ENCODE peak calls at places on chromosomes 6 and 20, in seven cellular contexts. Z is HCT116, W is PC-3, P is MM.1S, E is neural progenitor cell, C is GM23338, F is GM23248. U is an unnamed sample.

GRCh38 chr6:35765739-35766138 is 10.7 kb upstream of the CLPSL2 start:
- DNase-seq in Z (no peak), W (no peak), P (no peak), E (no peak), C (peak), F (no peak), U (no peak)

GRCh38 chr20:61890210-61890609 is 175.5 kb downstream of the TAF4 start:
- DNase-seq in Z (no peak), W (no peak), P (no peak), E (no peak), C (no peak), F (no peak), U (no peak)

GRCh38 chr20:64113444-64113775 is 6.0 kb upstream of the NPBWR2 start:
- DNase-seq in Z (no peak), W (no peak), P (no peak), E (no peak), C (no peak), F (no peak), U (no peak)

GRCh38 chr6:116201538-116201937 is 52.3 kb downstream of the TSPYL4 start:
- DNase-seq in Z (no peak), W (no peak), P (no peak), E (no peak), C (no peak), F (no peak), U (no peak)

GRCh38 chr6:102204336-102204735 is 810.8 kb downstream of the GRIK2 start:
- DNase-seq in Z (no peak), W (no peak), P (no peak), E (no peak), C (no peak), F (no peak), U (no peak)

GRCh38 chr20:45913105-45913504 is 1.1 kb upstream of the PLTP start:
- DNase-seq in Z (no peak), W (no peak), P (no peak), E (no peak), C (no peak), F (peak), U (no peak)

GRCh38 chr20:48607544-48607865 is 220.3 kb downstream of the PREX1 start:
- DNase-seq in Z (no peak), W (no peak), P (no peak), E (no peak), C (no peak), F (no peak), U (no peak)

GRCh38 chr20:52859156-52859887 is 112.8 kb upstream of the TSHZ2 start:
- DNase-seq in Z (no peak), W (peak), P (no peak), E (peak), C (peak), F (peak), U (no peak)

GRCh38 chr6:7468382-7469081 is 72.9 kb upstream of the DSP start:
- DNase-seq in Z (peak), W (peak), P (no peak), E (no peak), C (no peak), F (peak), U (peak)

GRCh38 chr6:1042583-1043457 is 269.1 kb upstream of the FOXQ1 start:
- DNase-seq in Z (no peak), W (no peak), P (no peak), E (no peak), C (no peak), F (no peak), U (no peak)

GRCh38 chr6:106114492-106114891 is 28.4 kb downstream of the PRDM1 start:
- DNase-seq in Z (no peak), W (no peak), P (no peak), E (no peak), C (no peak), F (no peak), U (no peak)

GRCh38 chr6:143746202-143747119 is 68.7 kb downstream of the PHACTR2 start:
- DNase-seq in Z (no peak), W (no peak), P (no peak), E (no peak), C (peak), F (no peak), U (no peak)

GRCh38 chr6:132763269-132763668 is 5.6 kb upstream of the VNN2 start:
- DNase-seq in Z (no peak), W (no peak), P (peak), E (no peak), C (peak), F (peak), U (no peak)

GRCh38 chr20:56468317-56469076 is at the start of gene RTF2:
- DNase-seq in Z (peak), W (peak), P (peak), E (peak), C (peak), F (peak), U (peak)

GRCh38 chr6:106103728-106104109 is 17.6 kb downstream of the PRDM1 start:
- DNase-seq in Z (no peak), W (peak), P (peak), E (no peak), C (no peak), F (no peak), U (no peak)

GRCh38 chr20:22572023-22572422 is 12.3 kb downstream of the FOXA2 start:
- DNase-seq in Z (no peak), W (no peak), P (no peak), E (no peak), C (no peak), F (no peak), U (no peak)

GRCh38 chr6:1984346-1984994 is 260.9 kb downstream of the GMDS start:
- DNase-seq in Z (no peak), W (no peak), P (no peak), E (no peak), C (no peak), F (no peak), U (no peak)

GRCh38 chr6:82419088-82419720 is 55.6 kb downstream of the TPBG start:
- DNase-seq in Z (no peak), W (no peak), P (peak), E (no peak), C (no peak), F (peak), U (no peak)

GRCh38 chr6:72321741-72322140 is 300.1 kb upstream of the KCNQ5 start:
- DNase-seq in Z (no peak), W (no peak), P (no peak), E (no peak), C (no peak), F (peak), U (no peak)

DNA sequence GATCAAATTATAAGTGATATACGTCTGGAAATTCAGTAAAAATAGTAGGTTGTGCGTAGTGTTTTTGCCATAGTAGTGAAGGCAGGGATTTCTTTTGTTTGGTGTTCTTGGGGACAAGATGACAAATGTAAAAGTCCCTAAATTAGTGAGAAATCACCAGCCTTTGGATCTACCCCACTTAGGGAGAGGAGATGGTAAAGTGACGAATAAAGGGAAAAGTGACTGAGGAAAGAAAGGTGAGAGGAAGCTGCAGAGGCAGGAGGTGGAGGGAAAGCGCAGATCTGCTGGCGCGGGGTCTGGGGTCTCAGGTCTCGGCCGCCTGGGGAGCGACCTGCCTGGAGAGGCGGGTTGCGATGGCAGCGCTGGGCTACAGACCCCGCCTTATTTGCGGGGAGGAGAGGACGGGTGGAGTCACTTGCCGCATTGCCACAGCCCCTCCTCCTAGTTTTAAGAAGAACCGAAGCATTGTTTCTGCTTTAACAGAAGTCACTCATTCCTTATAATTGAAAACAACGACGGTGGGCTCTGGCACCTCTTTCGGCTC is 3.4 kb upstream of the LIN28B start:
- DNase-seq in Z (no peak), W (no peak), P (no peak), E (peak), C (peak), F (no peak), U (peak)
- TF ChIP-seq EZH2 in Z (no peak), W (no peak), P (no peak), E (peak), C (no peak), F (no peak), U (peak)

DNA sequence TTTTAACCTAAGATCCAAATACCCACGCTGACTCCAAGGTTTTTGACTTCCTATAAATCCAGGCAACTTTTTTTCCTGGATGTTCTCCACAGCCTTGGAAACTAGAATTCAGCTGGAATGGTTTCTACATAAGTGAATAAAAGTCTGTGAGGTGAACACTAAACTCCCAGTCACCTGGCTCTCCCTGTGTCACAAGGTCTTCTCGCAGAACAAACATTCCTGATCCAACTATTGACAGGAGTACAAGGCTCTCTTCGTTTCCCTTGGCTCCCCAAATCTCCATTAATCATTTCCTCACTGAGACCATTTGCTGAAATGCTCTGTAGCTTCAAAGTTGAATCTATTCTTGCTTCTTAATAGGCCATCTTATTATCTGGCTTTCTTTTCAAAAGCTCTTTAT is 265.7 kb downstream of the ADGRG6 start:
- DNase-seq in Z (no peak), W (no peak), P (no peak), E (no peak), C (no peak), F (no peak), U (no peak)
- TF ChIP-seq EZH2phosphoT487 in Z (no peak), W (no peak), P (no peak), E (no peak), C (no peak), F (no peak), U (no peak)

DNA sequence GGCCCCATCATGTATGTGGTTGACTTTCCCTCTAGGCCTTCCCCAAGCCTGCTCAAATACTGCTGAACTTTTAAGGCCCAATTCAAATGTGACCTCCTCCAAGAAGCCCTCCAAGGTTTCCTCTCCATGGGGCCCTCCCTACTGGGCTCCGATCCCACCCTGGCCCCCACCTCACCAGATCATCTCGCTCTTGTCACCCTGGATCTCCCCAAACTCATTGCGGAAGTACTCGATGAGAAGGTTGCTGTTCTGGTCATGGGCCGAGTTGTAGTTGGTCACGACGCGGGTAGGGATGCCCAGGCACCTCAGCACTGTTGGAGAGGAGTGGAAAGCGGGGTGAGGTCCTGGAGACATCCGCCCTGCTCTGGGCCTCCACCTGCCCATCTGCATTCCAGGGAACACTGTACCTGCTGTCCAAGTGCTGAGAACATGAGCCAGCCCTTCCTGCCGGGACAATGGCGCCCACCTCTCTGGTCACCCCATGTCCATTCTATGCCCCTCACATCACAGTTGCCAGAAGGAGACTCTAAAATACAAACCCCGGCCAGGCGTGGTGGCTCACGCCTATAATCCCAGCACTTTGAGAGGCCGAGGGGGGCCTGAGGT is 23.1 kb downstream of the TGM2 start:
- DNase-seq in Z (no peak), W (no peak), P (no peak), E (no peak), C (no peak), F (no peak), U (no peak)
- TF ChIP-seq EZH2 in Z (no peak), W (no peak), P (no peak), E (no peak), C (no peak), F (no peak), U (no peak)

DNA sequence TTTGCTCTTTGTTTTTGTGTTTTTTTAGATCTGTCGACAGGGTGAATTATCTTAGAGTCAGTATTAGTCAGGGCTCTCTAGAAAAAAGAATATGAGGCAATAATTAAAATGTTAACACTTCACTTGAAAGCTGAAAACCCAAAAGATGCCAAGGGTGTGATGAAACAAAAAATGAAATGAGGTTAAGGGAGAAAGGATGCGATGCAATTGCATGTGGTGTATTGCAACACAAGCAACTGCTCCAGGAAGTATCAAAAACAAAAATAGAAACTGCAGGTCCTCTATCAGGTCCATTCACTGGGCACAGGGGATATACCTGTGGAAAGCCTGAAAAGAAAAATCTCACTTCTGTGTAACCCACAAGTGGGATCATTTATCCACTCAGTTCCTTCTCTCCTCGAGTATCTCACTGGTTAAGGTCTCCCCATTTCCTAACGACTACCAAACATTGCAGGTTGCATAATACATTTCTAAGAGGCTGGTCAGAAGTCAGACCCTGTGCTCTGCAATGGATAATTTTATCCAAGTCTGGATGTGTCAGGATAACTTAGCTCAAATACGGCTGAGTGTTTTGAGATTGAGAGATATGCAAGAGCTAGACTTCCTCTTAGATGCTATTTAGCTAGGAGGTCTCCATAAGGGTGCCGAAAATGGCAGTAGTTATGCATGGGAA is 257.7 kb upstream of the GJE1 start:
- DNase-seq in Z (no peak), W (no peak), P (no peak), E (no peak), C (no peak), F (peak), U (no peak)
- TF ChIP-seq EZH2phosphoT487 in Z (no peak), W (no peak), P (no peak), E (no peak), C (no peak), F (no peak), U (no peak)

GRCh38 chr6:33588894-33589293 is 8.8 kb upstream of the BAK1 start:
- DNase-seq in Z (no peak), W (no peak), P (no peak), E (no peak), C (no peak), F (no peak), U (no peak)
- TF ChIP-seq EZH2 in Z (no peak), W (no peak), P (no peak), E (no peak), C (no peak), F (no peak), U (no peak)

GRCh38 chr6:6401401-6401800 is 80.9 kb upstream of the F13A1 start:
- DNase-seq in Z (no peak), W (no peak), P (no peak), E (no peak), C (no peak), F (no peak), U (no peak)
- TF ChIP-seq EZH2phosphoT487 in Z (no peak), W (no peak), P (no peak), E (no peak), C (no peak), F (no peak), U (no peak)

DNA sequence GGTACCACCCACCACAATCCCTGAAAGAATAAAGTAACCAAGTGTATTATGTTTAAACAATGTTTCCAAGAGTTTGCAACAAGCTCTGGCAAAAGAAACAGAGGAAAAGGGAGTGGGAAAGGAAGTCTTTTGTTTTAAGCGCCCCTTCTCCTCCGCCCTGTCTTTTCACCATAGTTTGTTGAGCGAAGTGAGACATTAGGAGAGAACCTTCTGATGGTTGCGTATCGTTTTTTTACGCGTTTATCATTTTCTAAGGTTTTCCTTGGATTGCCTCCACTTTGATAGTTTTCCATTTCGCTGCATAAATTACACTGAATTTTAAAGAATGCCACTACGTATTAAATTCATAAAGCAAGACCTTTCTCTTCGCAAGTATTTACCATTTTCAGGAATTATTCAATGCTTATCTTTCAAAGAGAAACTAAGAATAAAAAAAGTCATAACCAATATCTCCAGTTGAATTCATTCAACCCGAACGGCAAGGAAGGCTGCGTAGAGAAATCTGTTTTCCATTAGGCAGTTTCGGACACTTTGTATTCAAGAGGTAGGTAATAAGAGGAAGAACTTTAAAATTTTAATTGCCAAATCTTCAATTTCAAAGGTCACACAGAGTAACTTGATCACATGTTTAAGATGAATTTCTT is 926 bp upstream of the EPHA7 start:
- DNase-seq in Z (no peak), W (no peak), P (no peak), E (peak), C (peak), F (no peak), U (no peak)
- TF ChIP-seq EZH2 in Z (no peak), W (no peak), P (no peak), E (no peak), C (no peak), F (no peak), U (no peak)